ENCODE peak calls at places on chromosomes 7 and 10, in eight cellular contexts. One of them, this sample, is unnamed. For H3K36me3, the result is how much of the 10 kb centered on the place peaks cover.

GRCh38 chr10:103816431-103816830 is 38.9 kb downstream of the SH3PXD2A start:
- DNase-seq in breast epithelium: no peak
- DNase-seq in BE2C: no peak
- DNase-seq in right lobe of liver: no peak
- DNase-seq in endothelial cell of umbilical vein: no peak
- DNase-seq in PC-3: peak
- DNase-seq in SJSA1: no peak
- DNase-seq in HCT116: peak
- DNase-seq in this sample: no peak

GRCh38 chr7:133873631-133874030 is 253.5 kb upstream of the LRGUK start:
- DNase-seq in right lobe of liver: no peak
- DNase-seq in PC-3: no peak
- DNase-seq in HCT116: no peak
- DNase-seq in endothelial cell of umbilical vein: peak
- DNase-seq in breast epithelium: no peak
- DNase-seq in SJSA1: no peak
- DNase-seq in BE2C: no peak
- DNase-seq in this sample: no peak

GRCh38 chr7:131620673-131621609 is 64.5 kb upstream of the PODXL start:
- DNase-seq in SJSA1: no peak
- DNase-seq in endothelial cell of umbilical vein: peak
- DNase-seq in HCT116: no peak
- DNase-seq in PC-3: no peak
- DNase-seq in breast epithelium: no peak
- DNase-seq in BE2C: no peak
- DNase-seq in right lobe of liver: no peak
- DNase-seq in this sample: no peak

GRCh38 chr10:92592761-92593552 is at the start of gene KIF11:
- DNase-seq in breast epithelium: peak
- DNase-seq in BE2C: peak
- DNase-seq in HCT116: peak
- DNase-seq in PC-3: peak
- DNase-seq in endothelial cell of umbilical vein: peak
- DNase-seq in SJSA1: peak
- DNase-seq in right lobe of liver: peak
- DNase-seq in this sample: peak

GRCh38 chr10:124379609-124380193 is 39.0 kb downstream of the OAT start:
- DNase-seq in PC-3: no peak
- DNase-seq in HCT116: no peak
- DNase-seq in endothelial cell of umbilical vein: no peak
- DNase-seq in breast epithelium: no peak
- DNase-seq in SJSA1: no peak
- DNase-seq in right lobe of liver: no peak
- DNase-seq in BE2C: no peak
- DNase-seq in this sample: no peak

GRCh38 chr7:105841866-105842265 is 34.5 kb downstream of the ATXN7L1 start:
- DNase-seq in BE2C: no peak
- DNase-seq in SJSA1: no peak
- DNase-seq in right lobe of liver: no peak
- DNase-seq in HCT116: no peak
- DNase-seq in breast epithelium: peak
- DNase-seq in PC-3: no peak
- DNase-seq in endothelial cell of umbilical vein: no peak
- DNase-seq in this sample: no peak

GRCh38 chr10:117240105-117240729 is 697 bp upstream of the SLC18A2 start:
- DNase-seq in HCT116: no peak
- DNase-seq in PC-3: no peak
- DNase-seq in endothelial cell of umbilical vein: no peak
- DNase-seq in SJSA1: no peak
- DNase-seq in BE2C: no peak
- DNase-seq in breast epithelium: no peak
- DNase-seq in right lobe of liver: no peak
- DNase-seq in this sample: no peak

GRCh38 chr7:101507791-101508252 is 121.3 kb downstream of the MYL10 start:
- DNase-seq in PC-3: peak
- DNase-seq in right lobe of liver: no peak
- DNase-seq in SJSA1: no peak
- DNase-seq in breast epithelium: no peak
- DNase-seq in HCT116: peak
- DNase-seq in endothelial cell of umbilical vein: peak
- DNase-seq in BE2C: peak
- DNase-seq in this sample: no peak

GRCh38 chr7:140383954-140384713 is 14.2 kb downstream of the SLC37A3 start:
- DNase-seq in right lobe of liver: no peak
- DNase-seq in breast epithelium: no peak
- DNase-seq in PC-3: no peak
- DNase-seq in HCT116: no peak
- DNase-seq in BE2C: no peak
- DNase-seq in SJSA1: no peak
- DNase-seq in endothelial cell of umbilical vein: no peak
- DNase-seq in this sample: no peak

GRCh38 chr7:140390034-140390433 is 8.3 kb downstream of the SLC37A3 start:
- DNase-seq in right lobe of liver: no peak
- DNase-seq in PC-3: no peak
- DNase-seq in HCT116: no peak
- DNase-seq in BE2C: no peak
- DNase-seq in endothelial cell of umbilical vein: no peak
- DNase-seq in breast epithelium: no peak
- DNase-seq in SJSA1: no peak
- DNase-seq in this sample: no peak

GRCh38 chr7:140390466-140391190 is 7.7 kb downstream of the SLC37A3 start:
- DNase-seq in PC-3: no peak
- DNase-seq in right lobe of liver: no peak
- DNase-seq in SJSA1: no peak
- DNase-seq in BE2C: no peak
- DNase-seq in HCT116: no peak
- DNase-seq in breast epithelium: no peak
- DNase-seq in endothelial cell of umbilical vein: no peak
- DNase-seq in this sample: no peak

GRCh38 chr7:140389445-140389844 is 8.9 kb downstream of the SLC37A3 start:
- DNase-seq in SJSA1: no peak
- DNase-seq in right lobe of liver: no peak
- DNase-seq in HCT116: no peak
- DNase-seq in PC-3: no peak
- DNase-seq in endothelial cell of umbilical vein: no peak
- DNase-seq in BE2C: no peak
- DNase-seq in breast epithelium: no peak
- DNase-seq in this sample: no peak

DNA sequence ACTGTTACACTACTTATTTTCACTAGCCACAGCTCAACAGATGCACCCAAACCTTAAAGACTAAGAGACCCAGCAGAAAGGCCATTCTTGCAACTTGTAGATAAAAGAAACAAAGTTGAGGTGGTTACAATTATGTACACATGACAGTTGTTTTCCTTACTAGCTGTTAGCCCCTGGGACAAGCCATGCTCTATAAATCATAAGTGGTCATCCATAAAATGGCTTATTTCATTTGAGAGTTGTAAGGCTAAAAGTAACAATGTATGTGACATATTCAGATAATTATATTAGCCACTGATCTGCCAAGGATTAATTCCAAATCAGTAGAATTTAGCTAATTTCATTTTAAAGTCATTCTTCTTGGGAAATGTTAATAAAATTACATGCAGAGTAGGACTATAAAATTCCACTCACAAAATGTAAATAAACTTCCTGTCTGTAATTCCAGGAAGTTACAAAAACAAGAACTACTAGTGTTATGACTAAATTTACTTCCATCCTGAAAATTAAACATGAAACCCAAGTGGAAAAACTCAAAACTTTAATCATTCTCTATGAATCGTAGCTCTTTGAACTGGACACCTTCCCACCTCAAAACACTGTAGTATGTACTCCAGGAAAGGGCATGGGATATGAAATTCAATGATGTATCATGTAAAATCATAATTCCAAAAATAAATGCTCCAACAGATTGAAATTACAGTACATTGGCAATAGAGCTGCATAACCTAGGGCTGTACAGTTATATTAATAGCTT is 13.3 kb downstream of the SLC37A3 start:
- DNase-seq in PC-3: peak
- DNase-seq in endothelial cell of umbilical vein: peak
- DNase-seq in SJSA1: no peak
- DNase-seq in right lobe of liver: no peak
- DNase-seq in breast epithelium: no peak
- DNase-seq in HCT116: no peak
- DNase-seq in BE2C: no peak
- DNase-seq in this sample: no peak
- H3K36me3 ChIP-seq in PC-3: under half
- H3K36me3 ChIP-seq in endothelial cell of umbilical vein: under half
- H3K36me3 ChIP-seq in SJSA1: under half
- H3K36me3 ChIP-seq in right lobe of liver: under half
- H3K36me3 ChIP-seq in breast epithelium: under half
- H3K36me3 ChIP-seq in HCT116: under half
- H3K36me3 ChIP-seq in BE2C: under half
- H3K36me3 ChIP-seq in this sample: under half

DNA sequence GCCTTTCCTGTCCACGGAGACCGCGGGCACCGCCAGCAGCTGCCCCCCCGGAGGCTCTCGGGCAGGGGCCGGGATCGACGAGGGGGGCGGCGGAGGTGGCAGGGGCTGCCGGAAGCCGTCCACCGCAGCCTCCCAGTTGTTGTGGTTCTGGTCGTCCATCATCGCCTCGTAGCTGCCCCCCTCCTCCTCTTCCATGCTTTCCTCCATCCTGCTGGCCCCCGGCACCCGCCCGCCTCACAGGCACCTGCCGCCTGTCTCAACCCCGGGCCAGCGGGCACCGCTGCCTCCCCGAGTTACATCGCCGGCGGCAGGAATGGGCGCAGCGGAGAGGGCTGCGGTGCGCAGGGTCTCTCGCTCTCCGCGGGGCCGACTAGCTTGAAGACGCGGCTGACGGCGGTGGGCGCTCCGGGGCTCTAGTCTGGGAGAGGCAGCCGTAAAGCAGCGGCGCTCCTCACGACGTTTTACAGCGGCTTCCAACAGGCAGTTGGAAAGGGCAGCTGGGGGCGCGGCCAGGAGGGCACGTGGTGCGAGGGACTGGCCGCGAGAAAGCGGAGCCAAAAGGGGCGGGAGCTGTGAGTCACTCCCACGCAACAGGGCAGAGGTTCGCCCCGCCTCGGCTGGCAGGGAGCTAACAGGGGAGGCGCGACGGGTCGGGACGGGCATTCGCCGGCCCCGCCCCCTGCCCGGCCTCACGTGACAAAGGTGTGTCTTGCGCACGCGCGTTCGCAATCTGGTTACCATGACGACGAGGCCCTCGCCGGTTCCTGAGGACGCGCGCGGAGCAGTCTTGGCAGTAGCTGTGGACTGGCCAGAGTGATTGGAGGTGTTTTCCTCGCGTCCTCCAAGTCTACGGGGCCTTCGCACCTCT is at the start of gene CACUL1:
- DNase-seq in SJSA1: peak
- DNase-seq in BE2C: peak
- DNase-seq in breast epithelium: peak
- DNase-seq in PC-3: peak
- DNase-seq in endothelial cell of umbilical vein: peak
- DNase-seq in HCT116: peak
- DNase-seq in right lobe of liver: peak
- DNase-seq in this sample: peak
- H3K36me3 ChIP-seq in SJSA1: under half
- H3K36me3 ChIP-seq in BE2C: under half
- H3K36me3 ChIP-seq in breast epithelium: under half
- H3K36me3 ChIP-seq in PC-3: under half
- H3K36me3 ChIP-seq in endothelial cell of umbilical vein: under half
- H3K36me3 ChIP-seq in HCT116: under half
- H3K36me3 ChIP-seq in right lobe of liver: under half
- H3K36me3 ChIP-seq in this sample: under half

DNA sequence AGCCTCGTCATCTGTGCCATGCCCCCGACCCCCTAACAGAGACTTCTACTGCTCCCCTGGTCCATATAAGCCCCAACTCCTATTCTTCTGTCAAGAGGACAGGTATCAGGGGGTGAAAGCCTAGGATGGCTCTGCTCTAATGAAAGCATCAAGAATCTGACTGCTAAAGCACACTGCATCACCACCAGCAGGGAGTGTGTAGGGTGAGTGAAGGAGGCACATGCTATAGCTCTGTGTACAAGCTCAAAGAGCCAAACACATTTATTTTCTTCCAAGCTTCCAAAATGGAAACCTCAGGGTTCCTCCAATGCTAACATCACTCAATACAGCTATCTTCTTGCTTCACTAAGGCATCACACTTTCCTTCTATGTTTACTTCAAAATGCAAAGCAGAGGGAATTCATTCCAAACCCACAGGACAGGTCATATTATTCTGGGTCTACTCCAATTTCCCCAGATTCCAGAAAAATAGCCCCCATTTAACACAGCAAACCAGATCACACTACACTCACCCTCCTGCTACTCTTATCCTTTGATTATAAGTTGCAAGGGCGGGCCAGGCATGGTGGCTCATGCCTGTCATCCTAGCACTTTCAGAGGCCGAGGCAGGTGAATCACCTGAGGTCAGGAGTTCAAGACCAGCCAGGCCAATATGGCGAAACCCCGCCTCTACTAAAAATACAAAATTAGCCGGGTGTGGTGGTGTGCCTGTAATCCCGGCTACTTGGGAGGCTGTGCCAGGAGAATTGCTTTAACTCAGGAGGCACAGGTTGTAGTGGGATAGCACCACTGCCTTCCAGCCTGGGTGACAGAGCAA is 36.6 kb downstream of the RHEB start:
- DNase-seq in endothelial cell of umbilical vein: no peak
- DNase-seq in SJSA1: no peak
- DNase-seq in right lobe of liver: no peak
- DNase-seq in BE2C: no peak
- DNase-seq in breast epithelium: no peak
- DNase-seq in HCT116: no peak
- DNase-seq in PC-3: no peak
- DNase-seq in this sample: no peak
- H3K36me3 ChIP-seq in endothelial cell of umbilical vein: under half
- H3K36me3 ChIP-seq in SJSA1: half or more
- H3K36me3 ChIP-seq in right lobe of liver: under half
- H3K36me3 ChIP-seq in BE2C: half or more
- H3K36me3 ChIP-seq in breast epithelium: under half
- H3K36me3 ChIP-seq in HCT116: under half
- H3K36me3 ChIP-seq in PC-3: half or more
- H3K36me3 ChIP-seq in this sample: under half

GRCh38 chr7:6026011-6026819 is 5.0 kb upstream of the ANKRD61 start:
- DNase-seq in BE2C: peak
- DNase-seq in right lobe of liver: peak
- DNase-seq in HCT116: no peak
- DNase-seq in SJSA1: peak
- DNase-seq in breast epithelium: peak
- DNase-seq in PC-3: peak
- DNase-seq in endothelial cell of umbilical vein: peak
- DNase-seq in this sample: peak

GRCh38 chr7:6022671-6023070 is 8.5 kb upstream of the ANKRD61 start:
- DNase-seq in PC-3: no peak
- DNase-seq in SJSA1: no peak
- DNase-seq in right lobe of liver: no peak
- DNase-seq in BE2C: no peak
- DNase-seq in breast epithelium: no peak
- DNase-seq in HCT116: no peak
- DNase-seq in endothelial cell of umbilical vein: no peak
- DNase-seq in this sample: no peak

GRCh38 chr7:6027806-6028365 is 3.3 kb upstream of the ANKRD61 start:
- DNase-seq in breast epithelium: no peak
- DNase-seq in BE2C: no peak
- DNase-seq in PC-3: no peak
- DNase-seq in HCT116: no peak
- DNase-seq in SJSA1: no peak
- DNase-seq in endothelial cell of umbilical vein: no peak
- DNase-seq in right lobe of liver: no peak
- DNase-seq in this sample: no peak

GRCh38 chr7:6026917-6027316 is 4.3 kb upstream of the ANKRD61 start:
- DNase-seq in BE2C: no peak
- DNase-seq in endothelial cell of umbilical vein: no peak
- DNase-seq in PC-3: no peak
- DNase-seq in SJSA1: no peak
- DNase-seq in HCT116: no peak
- DNase-seq in right lobe of liver: no peak
- DNase-seq in breast epithelium: no peak
- DNase-seq in this sample: no peak

DNA sequence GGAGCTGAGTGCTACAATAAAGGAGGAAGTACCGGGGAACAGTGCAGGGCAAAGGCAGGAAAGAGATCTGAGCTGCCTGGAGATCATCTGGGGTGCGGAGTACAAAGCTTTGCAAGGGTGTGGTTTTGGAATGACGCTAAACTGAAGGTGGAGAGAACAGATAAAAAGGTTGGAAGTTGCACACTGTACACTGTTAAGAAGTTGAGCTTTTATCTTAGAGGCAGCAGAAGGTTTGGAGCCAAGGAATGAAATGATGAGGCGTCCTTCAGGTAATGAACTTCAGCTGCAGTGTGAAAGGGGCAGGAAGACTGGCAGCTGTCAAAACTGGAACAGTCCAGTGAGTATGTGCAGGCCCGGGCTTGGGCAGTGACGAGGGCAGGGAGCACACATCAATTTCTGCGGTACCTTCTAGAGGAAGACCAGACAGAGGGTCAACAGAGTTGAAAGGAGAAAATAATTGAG is 7.2 kb upstream of the ANKRD61 start:
- DNase-seq in endothelial cell of umbilical vein: no peak
- DNase-seq in right lobe of liver: no peak
- DNase-seq in HCT116: no peak
- DNase-seq in breast epithelium: no peak
- DNase-seq in SJSA1: no peak
- DNase-seq in PC-3: no peak
- DNase-seq in BE2C: no peak
- DNase-seq in this sample: no peak
- H3K36me3 ChIP-seq in endothelial cell of umbilical vein: under half
- H3K36me3 ChIP-seq in right lobe of liver: under half
- H3K36me3 ChIP-seq in HCT116: under half
- H3K36me3 ChIP-seq in breast epithelium: under half
- H3K36me3 ChIP-seq in SJSA1: half or more
- H3K36me3 ChIP-seq in PC-3: half or more
- H3K36me3 ChIP-seq in BE2C: half or more
- H3K36me3 ChIP-seq in this sample: under half